ENCODE peak calls at places on chromosomes 6 and 20, in seven cellular contexts. O is transverse colon, M is spleen, J is ovary, I is fibroblast of lung, E is neural progenitor cell, T is endodermal cell. D is an unnamed sample.
A peak's percentile ranks its signal among the peaks of the same experiment; 100 is the strongest.

GRCh38 chr6:43669050-43669921 is 18.3 kb downstream of the MRPS18A start:
- DNase-seq in M (no peak), J (peak; percentile 66), O (no peak), E (peak; percentile 64), T (peak; percentile 64), I (peak; percentile 49), D (peak; percentile 43)

GRCh38 chr6:140079328-140079727 is 704.9 kb upstream of the CITED2 start:
- DNase-seq in M (no peak), J (peak; percentile 58), T (no peak), O (no peak), I (peak; percentile 87), E (no peak), D (no peak)

GRCh38 chr6:26053929-26054658 is 33.1 kb upstream of the HFE start:
- DNase-seq in O (no peak), I (peak; percentile 34), T (no peak), M (no peak), J (no peak), E (no peak), D (peak; percentile 15)

GRCh38 chr6:111409430-111409829 is 73.6 kb downstream of the REV3L start:
- DNase-seq in E (no peak), T (no peak), O (no peak), J (no peak), M (no peak), I (no peak), D (no peak)

GRCh38 chr6:2478200-2478599 is 232.8 kb upstream of the GMDS start:
- DNase-seq in T (no peak), M (no peak), E (no peak), J (no peak), O (no peak), I (no peak), D (no peak)

GRCh38 chr6:49939993-49940498 is 23.9 kb downstream of the DEFB114 start:
- DNase-seq in O (no peak), M (no peak), T (no peak), I (no peak), E (no peak), J (no peak), D (no peak)

GRCh38 chr6:1607236-1607556 is 2.5 kb upstream of the FOXC1 start:
- DNase-seq in T (no peak), M (no peak), O (no peak), E (no peak), I (peak; percentile 28), J (no peak), D (no peak)

GRCh38 chr20:41748051-41748450 is 129.9 kb upstream of the CHD6 start:
- DNase-seq in I (no peak), T (peak; percentile 58), M (no peak), E (no peak), J (no peak), O (no peak), D (no peak)

GRCh38 chr6:15352884-15353283 is 107.0 kb downstream of the JARID2 start:
- DNase-seq in I (peak; percentile 63), T (no peak), M (no peak), O (no peak), J (no peak), E (no peak), D (peak; percentile 92)

GRCh38 chr6:118283759-118284158 is 264.3 kb upstream of the PLN start:
- DNase-seq in E (peak; percentile 70), I (peak; percentile 79), J (peak; percentile 28), M (no peak), O (peak; percentile 9), T (peak; percentile 55), D (peak; percentile 51)

GRCh38 chr20:35273449-35274171 is 4.3 kb downstream of the MMP24OS start:
- DNase-seq in T (peak; percentile 85), M (no peak), I (no peak), E (peak; percentile 51), O (no peak), J (no peak), D (no peak)

GRCh38 chr6:80477591-80478370 is 371.3 kb downstream of the BCKDHB start:
- DNase-seq in M (no peak), T (no peak), I (peak; percentile 21), J (no peak), E (no peak), O (no peak), D (no peak)

GRCh38 chr6:126716826-126717514 is 377.1 kb downstream of the CENPW start:
- DNase-seq in I (no peak), O (no peak), E (peak; percentile 30), T (peak; percentile 56), M (no peak), J (no peak), D (peak; percentile 92)

GRCh38 chr20:51738877-51739447 is 29.2 kb downstream of the ATP9A start:
- DNase-seq in O (peak; percentile 44), I (no peak), T (no peak), E (no peak), J (no peak), M (no peak), D (peak; percentile 47)

GRCh38 chr6:26157838-26158580 is 70.8 kb downstream of the HFE start:
- DNase-seq in O (peak; percentile 89), T (peak; percentile 94), J (peak; percentile 83), M (peak; percentile 95), I (peak; percentile 99), E (peak; percentile 91), D (peak; percentile 99)

GRCh38 chr20:54486583-54486982 is 11.2 kb downstream of the DOK5 start:
- DNase-seq in O (no peak), E (no peak), T (no peak), I (no peak), M (no peak), J (no peak), D (no peak)

GRCh38 chr6:105974981-105975380 is 111.2 kb upstream of the PRDM1 start:
- DNase-seq in T (no peak), O (no peak), I (no peak), M (no peak), E (no peak), J (no peak), D (no peak)

GRCh38 chr6:105193647-105194046 is 13.8 kb upstream of the POPDC3 start:
- DNase-seq in O (no peak), I (peak; percentile 86), J (no peak), E (no peak), M (no peak), T (no peak), D (no peak)

GRCh38 chr6:15389759-15390723 is 144.2 kb downstream of the JARID2 start:
- DNase-seq in M (no peak), E (peak; percentile 87), O (no peak), I (peak; percentile 74), J (no peak), T (peak; percentile 77), D (no peak)

GRCh38 chr6:160837146-160837545 is 135.1 kb downstream of the PLG start:
- DNase-seq in I (no peak), O (no peak), M (no peak), E (peak; percentile 11), T (peak; percentile 60), J (no peak), D (no peak)

GRCh38 chr20:51385941-51386530 is 156.5 kb downstream of the NFATC2 start:
- DNase-seq in O (peak; percentile 28), J (no peak), T (peak; percentile 84), I (peak; percentile 55), E (peak; percentile 66), M (peak; percentile 74), D (peak; percentile 31)

GRCh38 chr20:990293-990959 is 11.7 kb downstream of the RSPO4 start:
- DNase-seq in E (no peak), M (no peak), O (no peak), T (no peak), J (no peak), I (no peak), D (no peak)

GRCh38 chr20:62392621-62393164 is 5.8 kb downstream of the RPS21 start:
- DNase-seq in T (no peak), I (no peak), J (no peak), E (no peak), O (no peak), M (no peak), D (no peak)
- H3K36me3 ChIP-seq in T (peaks cover 29% of the 10 kb centered on the region), I (peaks cover 20% of the 10 kb centered on the region), J (no peaks in the 10 kb centered on the region), E (peaks cover 8% of the 10 kb centered on the region), O (no peaks in the 10 kb centered on the region), M (no peaks in the 10 kb centered on the region), D (peaks cover 15% of the 10 kb centered on the region)

GRCh38 chr6:156752666-156753301 is 24.4 kb upstream of the ARID1B start:
- DNase-seq in J (no peak), M (peak; percentile 87), E (no peak), I (no peak), T (peak; percentile 82), O (peak; percentile 37), D (no peak)
- TF ChIP-seq CTCF in J (no peak), M (no peak), E (peak; percentile 34), I (peak; percentile 25), T (peak; percentile 80), O (peak; percentile 18), D (peak; percentile 53)

GRCh38 chr6:33114428-33114827 is 38.6 kb downstream of the HLA-DPB1 start:
- DNase-seq in O (no peak), I (no peak), J (no peak), M (no peak), E (no peak), T (no peak), D (no peak)

GRCh38 chr6:33116417-33116816 is 40.6 kb downstream of the HLA-DPB1 start:
- DNase-seq in I (no peak), E (peak; percentile 60), J (no peak), O (no peak), M (no peak), T (peak; percentile 70), D (no peak)

GRCh38 chr6:33116881-33117711 is 41.3 kb downstream of the HLA-DPB1 start:
- DNase-seq in J (no peak), M (peak; percentile 75), I (no peak), T (peak; percentile 79), O (no peak), E (peak; percentile 72), D (no peak)

GRCh38 chr6:33117826-33118277 is 42.1 kb downstream of the HLA-DPB1 start:
- DNase-seq in J (no peak), I (no peak), T (peak; percentile 61), O (no peak), M (no peak), E (no peak), D (no peak)

DNA sequence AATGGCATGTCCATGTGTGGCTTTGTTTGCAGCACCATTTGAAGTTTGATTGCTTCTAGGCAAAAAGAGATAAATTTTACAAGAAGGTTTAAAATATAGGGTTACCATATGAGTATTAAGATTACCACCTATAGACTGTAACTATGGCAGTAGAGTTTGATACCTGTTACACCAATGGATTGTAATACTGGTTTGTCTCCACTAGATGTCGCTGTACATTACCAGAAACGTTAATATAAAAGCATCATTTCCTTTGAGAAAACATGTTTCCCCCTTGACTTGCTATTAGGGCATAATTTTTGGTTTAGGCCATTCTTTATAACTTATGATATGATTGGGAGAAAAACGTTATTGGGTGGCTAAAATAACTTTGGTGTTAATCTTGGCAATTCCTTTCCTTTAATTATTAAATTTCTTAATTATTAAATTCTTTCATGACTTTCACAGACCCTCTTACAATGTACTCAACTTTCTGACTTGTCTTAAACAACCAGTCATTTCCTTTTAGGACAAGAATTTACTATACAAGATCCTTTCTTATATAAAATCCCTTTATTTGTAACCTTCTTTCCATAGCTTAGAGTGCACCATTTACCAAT is 42.8 kb downstream of the HLA-DPB1 start:
- DNase-seq in J (no peak), E (peak; percentile 57), I (peak; percentile 66), T (no peak), M (no peak), O (no peak), D (peak; percentile 46)
- H3K27me3 ChIP-seq in J (no peaks in the 10 kb centered on the region), E (peaks cover 41% of the 10 kb centered on the region), I (peaks cover 25% of the 10 kb centered on the region), T (peaks cover 36% of the 10 kb centered on the region), M (no peaks in the 10 kb centered on the region), O (peaks cover 39% of the 10 kb centered on the region), D (peaks cover 18% of the 10 kb centered on the region)

DNA sequence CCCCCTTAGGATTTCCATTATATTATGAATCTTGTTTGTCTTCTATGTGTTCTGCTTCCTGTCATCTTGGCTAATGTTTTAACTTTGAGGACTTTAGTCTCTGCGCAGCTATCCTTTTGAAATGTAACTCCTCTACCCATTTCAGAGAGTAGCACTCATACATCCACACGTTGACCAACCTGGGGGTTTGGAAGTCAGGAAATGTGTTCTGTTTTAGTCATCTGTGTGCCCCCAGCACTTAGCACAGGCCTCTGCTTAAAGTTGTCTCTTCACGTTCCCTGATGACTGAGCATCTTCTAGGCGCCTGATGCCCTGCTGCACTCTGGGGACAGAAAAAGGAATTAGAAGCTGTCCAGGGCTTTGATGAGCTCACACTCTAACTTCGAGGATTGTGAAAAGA is 47.9 kb downstream of the HMGN3 start:
- DNase-seq in E (no peak), T (no peak), J (no peak), M (no peak), I (no peak), O (no peak), D (no peak)
- H3K36me3 ChIP-seq in E (no peaks in the 10 kb centered on the region), T (no peaks in the 10 kb centered on the region), J (no peaks in the 10 kb centered on the region), M (no peaks in the 10 kb centered on the region), I (no peaks in the 10 kb centered on the region), O (no peaks in the 10 kb centered on the region), D (no peaks in the 10 kb centered on the region)

D was measured in bronchial epithelial cell.